ENCODE peak calls at places on chromosomes 6 and 20, in ten cellular contexts. F is prostate gland, T is H54, J is stomach, I is right lobe of liver, Y is NB4, V is adrenal gland, C is transverse colon, R is tibial nerve, A is upper lobe of left lung. L is an unnamed sample.

GRCh38 chr6:82363368-82364086 is at the start of gene TPBG:
- DNase-seq in F (peak), A (peak), I (no peak), V (peak), C (peak), Y (no peak), R (peak), J (peak), T (peak), L (no peak)

GRCh38 chr6:74733830-74734591 is 471.8 kb downstream of the COL12A1 start:
- DNase-seq in R (no peak), C (no peak), F (no peak), Y (no peak), A (no peak), J (no peak), I (no peak), V (no peak), T (no peak), L (no peak)

GRCh38 chr20:62595491-62595890 is 46.8 kb upstream of the SLCO4A1 start:
- DNase-seq in R (no peak), V (peak), J (peak), I (no peak), A (peak), F (no peak), T (peak), C (peak), Y (peak), L (no peak)

GRCh38 chr6:140809694-140810101 is 1323.0 kb upstream of the GJE1 start:
- DNase-seq in Y (no peak), J (no peak), F (no peak), I (no peak), A (no peak), T (no peak), V (no peak), R (no peak), C (no peak), L (no peak)

GRCh38 chr20:47349365-47350180 is 6.9 kb downstream of the ZMYND8 start:
- DNase-seq in I (no peak), Y (no peak), T (no peak), R (no peak), A (no peak), V (no peak), F (no peak), C (no peak), J (no peak), L (no peak)

GRCh38 chr6:112640895-112641294 is 293.8 kb downstream of the RFPL4B start:
- DNase-seq in F (no peak), V (no peak), A (no peak), C (no peak), R (no peak), J (no peak), Y (no peak), T (peak), I (no peak), L (no peak)

GRCh38 chr6:158050955-158051354 is 69.3 kb downstream of the SYNJ2 start:
- DNase-seq in C (no peak), A (no peak), V (no peak), J (no peak), T (no peak), Y (no peak), R (no peak), I (no peak), F (no peak), L (no peak)

GRCh38 chr20:41177636-41178035 is 40.3 kb downstream of the PLCG1 start:
- DNase-seq in Y (no peak), I (no peak), V (peak), F (no peak), A (peak), J (peak), C (peak), R (peak), T (peak), L (peak)

GRCh38 chr6:162198072-162198471 is 529.5 kb downstream of the PRKN start:
- DNase-seq in Y (no peak), T (no peak), A (no peak), R (no peak), I (no peak), C (no peak), V (no peak), F (no peak), J (no peak), L (peak)

GRCh38 chr20:10370091-10370887 is 63.7 kb downstream of the MKKS start:
- DNase-seq in F (no peak), T (no peak), J (no peak), C (no peak), Y (no peak), A (no peak), I (peak), V (no peak), R (no peak), L (no peak)

GRCh38 chr6:118644007-118644406 is 7.4 kb downstream of the CEP85L start:
- DNase-seq in C (no peak), F (no peak), I (no peak), T (no peak), V (no peak), Y (no peak), A (no peak), J (no peak), R (no peak), L (no peak)

GRCh38 chr20:23019403-23019802 is 15.7 kb upstream of the SSTR4 start:
- DNase-seq in T (no peak), R (no peak), A (no peak), C (no peak), Y (no peak), I (peak), V (no peak), F (no peak), J (no peak), L (no peak)

GRCh38 chr6:15444881-15445280 is 199.0 kb downstream of the JARID2 start:
- DNase-seq in R (no peak), Y (peak), J (no peak), F (no peak), A (no peak), V (no peak), C (no peak), T (no peak), I (no peak), L (no peak)

GRCh38 chr20:10719740-10720380 is 46.1 kb upstream of the JAG1 start:
- DNase-seq in T (no peak), F (no peak), A (no peak), Y (no peak), I (no peak), V (no peak), C (no peak), R (no peak), J (no peak), L (no peak)

GRCh38 chr6:154164397-154164796 is 125.4 kb downstream of the OPRM1 start:
- DNase-seq in R (peak), J (no peak), A (peak), V (peak), Y (no peak), F (peak), T (no peak), I (peak), C (no peak), L (no peak)

GRCh38 chr6:110459137-110459536 is 17.3 kb downstream of the SLC22A16 start:
- DNase-seq in J (no peak), A (no peak), R (no peak), T (no peak), Y (no peak), C (no peak), I (no peak), V (no peak), F (no peak), L (no peak)

GRCh38 chr6:94052754-94053153 is 633.4 kb upstream of the EPHA7 start:
- DNase-seq in F (no peak), T (no peak), R (no peak), J (no peak), A (no peak), Y (no peak), C (no peak), I (no peak), V (no peak), L (no peak)

GRCh38 chr6:52233975-52234823 is 10.1 kb downstream of the IL17F start:
- DNase-seq in T (peak), C (peak), J (peak), V (peak), I (peak), A (no peak), Y (peak), R (no peak), F (peak), L (no peak)

GRCh38 chr6:2225422-2226392 is 19.7 kb downstream of the GMDS start:
- DNase-seq in C (peak), V (no peak), I (no peak), T (no peak), A (no peak), Y (no peak), J (peak), R (no peak), F (no peak), L (no peak)

GRCh38 chr6:142729618-142730017 is 215.4 kb downstream of the HIVEP2 start:
- DNase-seq in J (no peak), T (no peak), V (no peak), A (no peak), I (no peak), C (no peak), F (no peak), R (no peak), Y (no peak), L (no peak)

GRCh38 chr6:157443066-157443800 is 62.2 kb downstream of the ZDHHC14 start:
- DNase-seq in Y (peak), V (no peak), F (no peak), I (no peak), J (no peak), A (no peak), R (no peak), C (no peak), T (no peak), L (no peak)

DNA sequence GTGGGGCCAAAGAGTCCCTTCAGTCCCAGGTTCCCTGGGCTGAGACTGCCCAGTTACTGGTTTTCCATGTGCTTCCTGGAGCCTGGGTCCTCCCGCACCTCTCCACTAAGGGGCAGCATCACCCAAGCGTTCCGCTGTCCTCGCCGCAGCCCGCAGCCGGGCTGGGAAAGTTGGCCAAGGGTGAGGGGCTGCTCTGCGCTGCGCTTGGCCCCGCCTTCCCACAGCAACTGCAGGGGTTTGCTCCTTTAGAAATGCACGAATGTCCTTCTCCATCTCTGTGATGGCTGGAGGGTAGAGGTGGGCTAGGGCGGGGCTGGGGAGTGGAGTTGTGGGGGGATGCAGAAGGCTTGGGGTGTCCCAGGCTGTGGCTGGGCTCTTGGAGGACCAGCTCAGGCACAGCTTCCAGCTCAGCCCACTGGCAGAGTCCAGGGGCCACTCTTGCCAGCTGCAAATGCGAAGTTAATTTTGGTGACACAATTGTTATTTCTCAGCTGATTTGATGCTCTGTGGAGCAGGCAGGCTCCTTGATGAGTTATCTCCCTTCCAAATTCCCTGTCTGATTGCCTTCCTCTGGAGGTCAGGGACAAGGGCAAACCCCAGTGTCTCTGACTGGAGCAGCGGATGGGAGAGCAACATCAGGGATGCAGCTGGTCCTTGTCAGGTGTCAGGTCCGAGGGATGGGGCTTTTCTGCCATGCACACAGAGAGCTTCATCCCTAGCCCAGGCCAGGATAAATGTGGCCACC is 63.2 kb downstream of the NOL4L start:
- DNase-seq in C (peak), Y (peak), J (peak), A (peak), R (peak), F (peak), V (peak), I (peak), T (peak), L (no peak)
- TF ChIP-seq POLR2A in C (no peak), Y (no peak), J (no peak), A (no peak), R (no peak), F (no peak), V (no peak), I (no peak), T (no peak), L (no peak)

DNA sequence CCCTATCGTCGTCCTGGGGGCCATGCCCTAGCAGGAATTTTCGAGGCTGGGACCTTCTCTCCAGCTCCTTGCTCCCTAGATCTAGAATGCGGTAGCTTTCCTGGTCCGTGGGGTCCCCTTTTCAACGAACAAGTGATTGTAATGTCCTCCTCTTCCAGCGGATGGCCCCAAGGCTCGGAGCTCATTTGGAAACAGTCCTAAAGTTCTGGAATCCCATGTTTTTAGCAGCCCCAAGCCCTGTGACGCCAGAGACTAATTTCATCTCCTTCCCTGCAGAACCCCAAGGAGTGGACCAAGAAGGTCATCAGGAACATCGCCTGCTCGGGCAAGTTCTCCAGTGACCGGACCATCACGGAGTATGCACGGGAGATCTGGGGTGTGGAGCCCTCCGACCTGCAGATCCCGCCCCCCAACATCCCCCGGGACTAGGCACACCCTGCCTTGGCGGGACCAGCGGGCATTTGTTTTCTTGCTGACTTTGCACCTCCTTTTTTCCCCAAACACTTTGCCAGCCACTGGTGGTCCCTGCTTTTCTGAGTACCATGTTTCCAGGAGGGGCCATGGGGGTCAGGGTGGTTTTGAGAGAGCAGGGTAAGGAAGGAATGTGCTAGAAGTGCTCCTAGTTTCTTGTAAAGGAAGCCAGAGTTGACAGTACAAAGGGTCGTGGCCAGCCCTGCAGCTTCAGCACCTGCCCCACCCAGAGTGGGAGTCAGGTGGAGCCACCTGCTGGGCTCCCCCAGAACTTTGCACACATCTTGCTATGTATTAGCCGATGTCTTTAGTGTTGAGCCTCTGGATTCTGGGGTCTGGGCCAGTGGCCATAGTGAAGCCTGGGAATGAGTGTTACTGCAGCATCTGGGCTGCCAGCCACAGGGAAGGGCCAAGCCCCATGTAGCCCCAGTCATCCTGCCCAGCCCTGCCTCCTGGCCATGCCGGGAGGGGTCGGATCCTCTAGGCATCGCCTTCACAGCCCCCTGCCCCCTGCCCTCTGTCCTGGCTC is 48.5 kb downstream of the PYGB start:
- DNase-seq in J (no peak), V (no peak), A (no peak), R (no peak), Y (peak), T (peak), F (no peak), I (no peak), C (peak), L (no peak)
- TF ChIP-seq POLR2A in J (no peak), V (no peak), A (no peak), R (no peak), Y (no peak), T (no peak), F (no peak), I (no peak), C (no peak), L (no peak)

DNA sequence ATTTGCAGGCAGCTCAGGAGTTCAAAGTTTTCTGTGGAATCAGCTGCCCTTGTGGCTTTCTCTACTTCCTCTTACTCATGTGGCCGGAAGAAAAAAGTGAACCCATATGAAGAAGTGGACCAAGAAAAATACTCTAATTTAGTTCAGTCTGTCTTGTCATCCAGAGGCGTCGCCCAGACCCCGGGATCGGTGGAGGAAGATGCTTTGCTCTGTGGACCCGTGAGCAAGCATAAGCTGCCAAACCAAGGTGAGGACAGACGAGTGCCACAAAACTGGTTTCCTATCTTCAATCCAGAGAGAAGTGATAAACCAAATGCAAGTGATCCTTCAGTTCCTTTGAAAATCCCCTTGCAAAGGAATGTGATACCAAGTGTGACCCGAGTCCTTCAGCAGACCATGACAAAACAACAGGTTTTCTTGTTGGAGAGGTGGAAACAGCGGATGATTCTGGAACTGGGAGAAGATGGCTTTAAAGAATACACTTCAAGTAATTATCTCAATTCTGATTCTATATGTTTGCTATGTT is 1.1 kb downstream of the MGME1 start:
- DNase-seq in V (no peak), A (peak), Y (peak), J (no peak), C (peak), R (peak), I (no peak), F (peak), T (peak), L (no peak)
- TF ChIP-seq POLR2A in V (no peak), A (no peak), Y (peak), J (no peak), C (peak), R (no peak), I (no peak), F (no peak), T (peak), L (no peak)

DNA sequence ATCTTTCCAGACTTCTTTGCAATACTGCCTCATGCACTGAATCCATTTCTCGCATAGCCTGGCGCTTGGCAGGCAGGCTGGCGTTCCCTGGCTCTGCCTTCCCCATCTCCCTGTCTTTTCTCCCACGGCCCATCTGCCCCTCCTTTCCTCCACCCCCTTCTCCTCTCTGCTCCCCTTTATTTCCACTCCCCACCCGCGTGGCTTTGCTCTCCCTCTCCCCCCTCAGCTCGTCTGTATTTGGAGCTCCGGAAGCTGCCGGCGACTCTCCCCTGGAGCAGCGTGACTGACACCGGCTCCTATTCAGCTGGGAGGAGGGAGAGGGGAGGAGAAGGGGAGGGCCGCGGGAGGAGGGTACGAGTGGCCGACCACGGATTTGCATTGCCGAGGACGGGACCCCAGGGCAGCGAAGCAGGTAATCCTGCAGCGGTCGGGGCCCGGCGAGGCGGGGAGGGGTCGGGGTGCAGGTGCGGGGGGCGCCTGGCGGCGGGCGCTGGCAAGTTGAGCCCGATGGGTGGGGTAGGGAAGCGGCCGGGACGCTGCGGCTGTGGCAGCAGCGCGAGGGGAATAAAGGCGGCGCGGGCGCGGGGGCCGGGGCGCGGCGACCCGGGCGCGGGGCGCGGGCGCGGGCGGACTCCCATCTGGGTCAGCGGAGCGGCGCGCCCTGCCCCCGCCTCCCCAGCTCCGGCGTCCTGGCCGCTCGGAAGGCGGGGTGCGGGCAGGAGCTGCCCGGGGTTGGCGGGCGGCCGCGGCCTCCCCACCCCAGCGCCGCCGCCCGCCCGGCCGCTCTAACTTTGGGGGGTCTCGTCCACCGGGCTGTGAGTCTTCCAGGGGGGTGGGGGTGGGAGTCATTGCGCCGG is at the start of gene CAP2:
- DNase-seq in R (peak), V (peak), A (peak), F (peak), Y (peak), T (peak), C (peak), J (peak), I (peak), L (no peak)
- TF ChIP-seq POLR2A in R (no peak), V (no peak), A (no peak), F (no peak), Y (no peak), T (peak), C (peak), J (no peak), I (peak), L (peak)

GRCh38 chr6:13682346-13682745 is 29.3 kb downstream of the RANBP9 start:
- DNase-seq in J (no peak), T (no peak), C (no peak), F (no peak), A (no peak), V (no peak), I (no peak), Y (no peak), R (no peak), L (no peak)

GRCh38 chr6:13679996-13680395 is 31.6 kb downstream of the RANBP9 start:
- DNase-seq in A (no peak), C (no peak), R (no peak), F (no peak), J (no peak), T (no peak), V (no peak), I (no peak), Y (no peak), L (no peak)

GRCh38 chr6:13683038-13683437 is 28.6 kb downstream of the RANBP9 start:
- DNase-seq in T (no peak), R (no peak), F (no peak), I (no peak), V (no peak), J (no peak), A (no peak), Y (no peak), C (no peak), L (no peak)

GRCh38 chr6:13680448-13680968 is 31.1 kb downstream of the RANBP9 start:
- DNase-seq in Y (no peak), V (no peak), I (no peak), A (no peak), T (no peak), F (no peak), C (no peak), R (no peak), J (no peak), L (no peak)

DNA sequence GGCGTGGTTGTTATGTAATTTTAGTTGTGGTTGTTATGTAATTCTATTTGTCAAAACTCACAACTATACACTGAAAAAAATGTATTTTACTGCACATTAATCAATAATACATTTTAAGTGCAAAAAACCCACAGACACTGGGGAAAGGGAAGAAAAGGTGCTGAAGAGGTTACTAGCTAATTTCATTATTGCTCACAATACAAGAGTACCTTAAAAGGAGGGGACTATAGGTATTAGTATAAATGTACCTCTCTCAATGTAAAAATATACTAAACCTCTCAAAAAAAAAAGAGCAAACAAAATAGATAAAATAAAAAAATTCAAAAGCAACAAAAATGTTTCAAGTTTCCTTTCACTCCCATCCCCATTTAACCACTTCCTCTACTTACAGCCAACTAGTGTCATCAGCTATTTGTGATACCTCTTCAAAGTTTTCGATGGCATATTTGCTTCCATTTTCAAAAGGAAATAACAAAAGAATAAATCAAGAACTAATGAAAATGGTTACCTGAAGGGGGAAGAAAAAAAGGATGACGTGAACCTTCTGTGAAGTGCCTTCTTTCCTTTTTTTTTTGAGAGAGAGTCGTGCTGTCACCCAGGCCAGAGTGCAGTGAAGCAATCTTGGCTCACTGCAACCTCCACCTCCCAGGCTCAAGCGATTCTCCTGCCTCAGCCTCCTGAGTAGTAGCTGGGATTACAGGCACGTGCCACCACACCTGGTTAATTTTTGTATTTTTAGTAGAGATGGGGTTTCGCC is 30.2 kb downstream of the RANBP9 start:
- DNase-seq in Y (peak), F (no peak), C (no peak), V (no peak), T (no peak), J (no peak), I (no peak), R (no peak), A (no peak), L (no peak)
- TF ChIP-seq POLR2A in Y (no peak), F (no peak), C (no peak), V (no peak), T (no peak), J (no peak), I (no peak), R (no peak), A (no peak), L (no peak)